ENCODE peak calls at places on chromosomes 13 and 19, in six cellular contexts. S, R, Y, Q, Z and H are unnamed samples.

GRCh38 chr19:37329686-37330085 is 41.2 kb upstream of the ZNF527 start:
- DNase-seq in S (no peak), Q (no peak), Y (no peak), R (no peak), Z (no peak), H (no peak)

GRCh38 chr19:13920940-13921744 is 15.1 kb downstream of the CC2D1A start:
- DNase-seq in R (no peak), Y (no peak), S (peak; percentile 71), Z (no peak), Q (peak; percentile 18), H (no peak)

GRCh38 chr19:19805480-19805879 is 16.1 kb downstream of the ZNF506 start:
- DNase-seq in R (no peak), Z (no peak), Y (no peak), S (no peak), Q (no peak), H (no peak)

GRCh38 chr19:44889830-44890365 is 1.2 kb upstream of the TOMM40 start:
- DNase-seq in S (no peak), Q (no peak), Y (no peak), R (no peak), Z (no peak), H (peak; percentile 6)

GRCh38 chr13:42041017-42041683 is 7.3 kb upstream of the DGKH start:
- DNase-seq in S (peak; percentile 55), R (peak; percentile 84), Y (no peak), Z (no peak), Q (peak; percentile 16), H (no peak)

GRCh38 chr13:31987535-31988170 is 43.9 kb upstream of the FRY start:
- DNase-seq in R (no peak), Z (no peak), Q (no peak), S (no peak), Y (no peak), H (no peak)

GRCh38 chr19:14437578-14438140 is 4.6 kb downstream of the PKN1 start:
- DNase-seq in Q (no peak), S (no peak), R (no peak), Z (no peak), Y (no peak), H (no peak)

GRCh38 chr13:26280295-26280694 is 26.4 kb downstream of the CDK8 start:
- DNase-seq in S (no peak), Q (peak; percentile 8), R (no peak), Z (no peak), Y (no peak), H (no peak)

GRCh38 chr13:29892149-29892548 is 41.7 kb upstream of the UBL3 start:
- DNase-seq in Y (no peak), R (no peak), Q (no peak), S (no peak), Z (no peak), H (no peak)

GRCh38 chr19:46860846-46861690 is at the start of gene ARHGAP35:
- DNase-seq in R (peak; percentile 87), Q (no peak), S (peak; percentile 72), Z (peak; percentile 76), Y (peak; percentile 72), H (no peak)

GRCh38 chr13:40875583-40875982 is 86.2 kb downstream of the SLC25A15 start:
- DNase-seq in R (no peak), S (no peak), Z (no peak), Q (no peak), Y (no peak), H (no peak)

GRCh38 chr13:74866151-74866550 is 615.8 kb downstream of the TBC1D4 start:
- DNase-seq in Y (no peak), S (no peak), R (no peak), Z (no peak), Q (no peak), H (no peak)

GRCh38 chr13:99199541-99200432 is 867 bp upstream of the UBAC2 start:
- DNase-seq in Y (peak; percentile 15), Q (no peak), S (no peak), Z (no peak), R (no peak), H (no peak)

GRCh38 chr13:111486801-111487200 is 166.4 kb downstream of the TEX29 start:
- DNase-seq in S (no peak), Z (no peak), Q (no peak), Y (no peak), R (no peak), H (no peak)

GRCh38 chr13:78160793-78161192 is 242.2 kb upstream of the EDNRB start:
- DNase-seq in Z (no peak), S (no peak), Q (no peak), R (no peak), Y (no peak), H (no peak)

GRCh38 chr19:8259142-8259921 is 48.8 kb downstream of the CD320 start:
- DNase-seq in S (peak; percentile 23), Y (no peak), R (peak; percentile 40), Q (no peak), Z (no peak), H (no peak)

GRCh38 chr13:107865643-107866006 is 349.7 kb downstream of the LIG4 start:
- DNase-seq in S (no peak), Q (no peak), Z (no peak), Y (no peak), R (no peak), H (no peak)

GRCh38 chr19:6373813-6374108 is 1.2 kb downstream of the ALKBH7 start:
- DNase-seq in Z (no peak), R (no peak), Y (no peak), Q (no peak), S (no peak), H (no peak)